ENCODE peak calls at places on chromosome 16, in five cellular contexts. L is fibroblast of pulmonary artery, M is T-helper 17 cell, Y is bronchial epithelial cell, Z is AG09319. X is an unnamed sample.

GRCh38 chr16:73058221-73058615 is 10.3 kb upstream of the ZFHX3 start:
- DNase-seq in Z (no peak), Y (no peak), L (peak), M (no peak), X (no peak)

GRCh38 chr16:3235856-3236669 is 1.1 kb upstream of the ZNF200 start:
- DNase-seq in Z (no peak), L (no peak), M (peak), Y (no peak), X (no peak)

GRCh38 chr16:50696575-50697420 is 3.4 kb downstream of the NOD2 start:
- DNase-seq in M (peak), L (peak), Y (peak), Z (no peak), X (no peak)

GRCh38 chr16:84546669-84547538 is 42.4 kb upstream of the MEAK7 start:
- DNase-seq in L (no peak), Y (no peak), M (no peak), Z (no peak), X (no peak)

GRCh38 chr16:80932725-80933124 is 74.0 kb downstream of the CMC2 start:
- DNase-seq in Z (peak), M (no peak), Y (peak), L (peak), X (no peak)

GRCh38 chr16:3073448-3073847 is 8.0 kb downstream of the IL32 start:
- DNase-seq in Y (no peak), Z (no peak), L (no peak), M (no peak), X (no peak)

GRCh38 chr16:86527366-86527765 is 17.0 kb downstream of the FOXF1 start:
- DNase-seq in M (no peak), Z (no peak), L (no peak), Y (no peak), X (no peak)

GRCh38 chr16:89408315-89408714 is 82.0 kb downstream of the ANKRD11 start:
- DNase-seq in Y (no peak), Z (no peak), M (no peak), L (no peak), X (no peak)

GRCh38 chr16:48133455-48134226 is 22.2 kb downstream of the ABCC12 start:
- DNase-seq in Z (no peak), M (no peak), L (no peak), Y (no peak), X (no peak)

GRCh38 chr16:84665359-84665758 is 17.0 kb downstream of the KLHL36 start:
- DNase-seq in Z (no peak), L (no peak), M (no peak), Y (no peak), X (no peak)

GRCh38 chr16:85329059-85329812 is 217.0 kb upstream of the CIBAR2 start:
- DNase-seq in Z (no peak), Y (no peak), L (no peak), M (no peak), X (no peak)

GRCh38 chr16:88591577-88592021 is 21.4 kb downstream of the ZC3H18 start:
- DNase-seq in Y (no peak), L (peak), Z (peak), M (no peak), X (no peak)

GRCh38 chr16:55512941-55513340 is 4.1 kb downstream of the LPCAT2 start:
- DNase-seq in M (no peak), Y (no peak), L (no peak), Z (no peak), X (no peak)

GRCh38 chr16:65148804-65149203 is 26.9 kb upstream of the CDH11 start:
- DNase-seq in Y (peak), M (no peak), Z (no peak), L (no peak), X (no peak)

GRCh38 chr16:23905027-23905426 is 69.2 kb downstream of the PRKCB start:
- DNase-seq in L (peak), Z (no peak), M (no peak), Y (peak), X (no peak)

GRCh38 chr16:48232459-48233040 is 11.6 kb upstream of the LONP2 start:
- DNase-seq in Z (no peak), M (no peak), Y (peak), L (no peak), X (no peak)

GRCh38 chr16:71635632-71636031 is 9.6 kb downstream of the MARVELD3 start:
- DNase-seq in L (no peak), Y (no peak), M (no peak), Z (no peak), X (no peak)

GRCh38 chr16:17303101-17303500 is 167.7 kb downstream of the XYLT1 start:
- DNase-seq in L (no peak), Z (no peak), M (no peak), Y (no peak), X (no peak)

GRCh38 chr16:2023098-2023925 is 3.4 kb upstream of the NHERF2 start:
- DNase-seq in Y (peak), L (peak), Z (peak), M (peak), X (no peak)

GRCh38 chr16:586047-586644 is 3.7 kb upstream of the RAB40C start:
- DNase-seq in L (no peak), M (no peak), Z (no peak), Y (no peak), X (no peak)

GRCh38 chr16:50490828-50491227 is 57.4 kb upstream of the NKD1 start:
- DNase-seq in Y (no peak), L (no peak), M (no peak), Z (no peak), X (no peak)

GRCh38 chr16:56262148-56262878 is 71.0 kb downstream of the GNAO1 start:
- DNase-seq in L (no peak), Y (peak), M (peak), Z (no peak), X (no peak)

GRCh38 chr16:56264609-56264972 is 73.3 kb downstream of the GNAO1 start:
- DNase-seq in M (no peak), Z (no peak), Y (no peak), L (no peak), X (no peak)

GRCh38 chr16:31333686-31334649 is 21.0 kb upstream of the ITGAX start:
- DNase-seq in L (peak), Y (peak), Z (no peak), M (no peak), X (no peak)

GRCh38 chr16:22358000-22358399 is 16.4 kb downstream of the CDR2 start:
- DNase-seq in M (no peak), L (no peak), Z (no peak), Y (no peak), X (no peak)

GRCh38 chr16:11877374-11877773 is 26.0 kb upstream of the RSL1D1 start:
- DNase-seq in Y (no peak), L (peak), Z (no peak), M (no peak), X (no peak)

GRCh38 chr16:24738895-24739294 is 9.4 kb downstream of the TNRC6A start:
- DNase-seq in Z (no peak), Y (no peak), L (no peak), M (no peak), X (no peak)

GRCh38 chr16:71724320-71724751 is at the start of gene PHLPP2:
- DNase-seq in M (no peak), Z (no peak), Y (no peak), L (no peak), X (no peak)

GRCh38 chr16:70470927-70471341 is 16.5 kb downstream of the FCSK start:
- DNase-seq in L (peak), Y (no peak), M (no peak), Z (no peak), X (no peak)

GRCh38 chr16:24689128-24689527 is 40.3 kb upstream of the TNRC6A start:
- DNase-seq in Z (peak), Y (peak), L (peak), M (no peak), X (peak)

GRCh38 chr16:49598386-49599170 is 225.0 kb downstream of the C16orf78 start:
- DNase-seq in L (no peak), Z (no peak), M (no peak), Y (no peak), X (no peak)

GRCh38 chr16:88287219-88287618 is 95.5 kb upstream of the ZNF469 start:
- DNase-seq in M (no peak), Y (no peak), L (peak), Z (no peak), X (no peak)

GRCh38 chr16:66543541-66543940 is 6.4 kb downstream of the TK2 start:
- DNase-seq in M (no peak), Z (no peak), L (no peak), Y (no peak), X (no peak)

GRCh38 chr16:27579086-27579980 is 29.4 kb downstream of the KATNIP start:
- DNase-seq in Z (peak), M (no peak), Y (peak), L (peak), X (no peak)

GRCh38 chr16:66612422-66612821 is 7.9 kb downstream of the CMTM3 start:
- DNase-seq in M (no peak), Y (no peak), Z (no peak), L (no peak), X (no peak)

GRCh38 chr16:75265911-75266701 is 14.7 kb upstream of the BCAR1 start:
- DNase-seq in L (peak), Y (no peak), Z (no peak), M (no peak), X (no peak)

GRCh38 chr16:12255919-12256665 is 279.6 kb downstream of the SNX29 start:
- DNase-seq in M (no peak), Y (peak), L (no peak), Z (no peak), X (no peak)

GRCh38 chr16:71845639-71846431 is at the start of gene ATXN1L:
- DNase-seq in Y (peak), L (peak), Z (peak), M (peak), X (peak)

GRCh38 chr16:69267633-69268032 is 43.5 kb upstream of the VPS4A start:
- DNase-seq in Z (no peak), M (no peak), L (no peak), Y (no peak), X (no peak)

X was measured in brain pericyte.